ENCODE peak calls at places on chromosomes 1 and 21, in four cellular contexts. One of them, this sample, is unnamed.

GRCh38 chr1:54353959-54354358 is 52.2 kb downstream of the SSBP3 start:
- DNase-seq in H1: no peak
- DNase-seq in H9: no peak
- DNase-seq in mesenchymal stem cell: no peak
- DNase-seq in this sample: no peak

GRCh38 chr1:35753626-35754260 is 16.0 kb downstream of the CLSPN start:
- DNase-seq in mesenchymal stem cell: no peak
- DNase-seq in H1: no peak
- DNase-seq in H9: no peak
- DNase-seq in this sample: no peak

GRCh38 chr1:13535227-13535626 is 21.4 kb upstream of the LRRC38 start:
- DNase-seq in H9: no peak
- DNase-seq in mesenchymal stem cell: no peak
- DNase-seq in H1: no peak
- DNase-seq in this sample: no peak

GRCh38 chr1:208093754-208094719 is 150.1 kb downstream of the PLXNA2 start:
- DNase-seq in H9: peak; percentile 85
- DNase-seq in H1: peak; percentile 90
- DNase-seq in mesenchymal stem cell: peak; percentile 82
- DNase-seq in this sample: peak; percentile 67

GRCh38 chr1:20449736-20450311 is 36.2 kb downstream of the CAMK2N1 start:
- DNase-seq in mesenchymal stem cell: no peak
- DNase-seq in H1: no peak
- DNase-seq in H9: no peak
- DNase-seq in this sample: no peak

GRCh38 chr1:236480758-236481436 is 42.9 kb upstream of the LGALS8 start:
- DNase-seq in H1: no peak
- DNase-seq in H9: no peak
- DNase-seq in mesenchymal stem cell: no peak
- DNase-seq in this sample: no peak

GRCh38 chr1:203796223-203796747 is 862 bp downstream of the ZBED6 start:
- DNase-seq in H9: peak; percentile 43
- DNase-seq in H1: no peak
- DNase-seq in mesenchymal stem cell: peak; percentile 66
- DNase-seq in this sample: no peak

GRCh38 chr1:184193451-184193850 is 141.9 kb downstream of the TSEN15 start:
- DNase-seq in H9: no peak
- DNase-seq in mesenchymal stem cell: no peak
- DNase-seq in H1: no peak
- DNase-seq in this sample: no peak

GRCh38 chr1:54549181-54549924 is 1.3 kb downstream of the ACOT11 start:
- DNase-seq in H1: no peak
- DNase-seq in H9: no peak
- DNase-seq in mesenchymal stem cell: no peak
- DNase-seq in this sample: no peak

GRCh38 chr1:83554174-83554573 is 444.8 kb downstream of the TTLL7 start:
- DNase-seq in mesenchymal stem cell: peak; percentile 10
- DNase-seq in H9: peak; percentile 45
- DNase-seq in H1: no peak
- DNase-seq in this sample: no peak

GRCh38 chr1:64387382-64388066 is 82.4 kb upstream of the CACHD1 start:
- DNase-seq in H9: no peak
- DNase-seq in H1: no peak
- DNase-seq in mesenchymal stem cell: no peak
- DNase-seq in this sample: no peak

GRCh38 chr1:66251521-66251920 is 282.4 kb upstream of the SGIP1 start:
- DNase-seq in H9: peak; percentile 45
- DNase-seq in mesenchymal stem cell: peak; percentile 29
- DNase-seq in H1: no peak
- DNase-seq in this sample: no peak

GRCh38 chr1:247475793-247476192 is 17.9 kb upstream of the OR2B11 start:
- DNase-seq in mesenchymal stem cell: no peak
- DNase-seq in H1: no peak
- DNase-seq in H9: no peak
- DNase-seq in this sample: no peak

GRCh38 chr1:159141584-159142518 is 29.6 kb upstream of the CADM3 start:
- DNase-seq in H9: peak; percentile 40
- DNase-seq in H1: peak; percentile 58
- DNase-seq in mesenchymal stem cell: no peak
- DNase-seq in this sample: peak; percentile 78

GRCh38 chr1:226586650-226587443 is 38.3 kb downstream of the STUM start:
- DNase-seq in H9: no peak
- DNase-seq in H1: no peak
- DNase-seq in mesenchymal stem cell: no peak
- DNase-seq in this sample: no peak

GRCh38 chr21:36065497-36066036 is 4.3 kb upstream of the CBR1 start:
- DNase-seq in H9: no peak
- DNase-seq in mesenchymal stem cell: peak; percentile 58
- DNase-seq in H1: no peak
- DNase-seq in this sample: no peak

GRCh38 chr1:206926286-206926685 is 4.5 kb upstream of the FCMR start:
- DNase-seq in H1: no peak
- DNase-seq in mesenchymal stem cell: no peak
- DNase-seq in H9: no peak
- DNase-seq in this sample: no peak

GRCh38 chr1:228546541-228547463 is 59.6 kb downstream of the RNF187 start:
- DNase-seq in H9: no peak
- DNase-seq in mesenchymal stem cell: no peak
- DNase-seq in H1: no peak
- DNase-seq in this sample: no peak

GRCh38 chr1:247281001-247281574 is 25.2 kb downstream of the VN1R5 start:
- DNase-seq in H1: no peak
- DNase-seq in mesenchymal stem cell: no peak
- DNase-seq in H9: no peak
- DNase-seq in this sample: no peak

GRCh38 chr1:211267204-211267857 is 8.2 kb downstream of the RCOR3 start:
- DNase-seq in H9: no peak
- DNase-seq in H1: no peak
- DNase-seq in mesenchymal stem cell: no peak
- DNase-seq in this sample: no peak

GRCh38 chr1:99943238-99943794 is 26.5 kb upstream of the SLC35A3 start:
- DNase-seq in H9: no peak
- DNase-seq in H1: no peak
- DNase-seq in mesenchymal stem cell: peak; percentile 28
- DNase-seq in this sample: no peak

DNA sequence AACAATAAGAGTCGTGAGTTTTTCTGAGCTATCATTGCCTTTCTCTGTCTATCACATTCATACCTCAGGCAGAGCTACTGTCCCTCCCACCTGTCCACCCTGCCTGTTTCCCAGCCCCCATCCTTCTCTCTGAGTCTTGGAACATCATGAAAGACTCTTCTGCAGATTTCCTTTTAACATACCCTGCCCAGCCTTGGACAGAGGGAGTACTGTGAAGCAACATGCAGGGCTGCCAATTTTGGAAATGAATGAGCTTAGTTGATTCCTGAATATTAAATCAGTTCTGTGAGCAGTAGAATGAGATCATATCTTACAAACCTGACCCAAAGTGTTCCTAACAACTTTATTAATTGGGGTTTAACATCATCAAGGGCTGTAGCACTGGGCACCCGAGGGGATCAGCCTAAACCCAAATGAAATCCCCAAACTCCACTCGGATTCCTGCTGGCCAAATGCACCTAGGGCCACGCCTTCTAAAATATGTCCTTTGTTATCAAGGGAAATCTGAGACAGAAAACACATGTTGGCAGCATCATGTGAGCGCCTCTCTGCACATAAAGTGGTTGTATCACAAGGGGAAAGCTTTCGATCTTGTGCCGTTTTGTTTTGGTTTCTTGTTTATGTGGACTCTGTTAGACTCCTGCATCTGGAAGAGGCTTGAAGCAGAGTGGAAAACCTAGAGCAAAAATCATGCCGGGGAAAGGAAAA is 357.6 kb downstream of the KIF26B start:
- DNase-seq in H1: no peak
- DNase-seq in H9: no peak
- DNase-seq in mesenchymal stem cell: peak; percentile 17
- DNase-seq in this sample: no peak
- H2AFZ ChIP-seq in H1: peak overlapping the region; percentile 17
- H2AFZ ChIP-seq in H9: no peak overlapping the region
- H2AFZ ChIP-seq in mesenchymal stem cell: no peak overlapping the region
- H2AFZ ChIP-seq in this sample: no peak overlapping the region

GRCh38 chr1:167808104-167808503 is 86.3 kb downstream of the MPZL1 start:
- DNase-seq in mesenchymal stem cell: no peak
- DNase-seq in H9: no peak
- DNase-seq in H1: no peak
- DNase-seq in this sample: no peak
- H2BK15ac ChIP-seq in mesenchymal stem cell: no peak overlapping the region
- H2BK15ac ChIP-seq in H9: no peak overlapping the region
- H2BK15ac ChIP-seq in H1: no peak overlapping the region
- H2BK15ac ChIP-seq in this sample: no peak overlapping the region

GRCh38 chr1:235426143-235426542 is 58.9 kb downstream of the TBCE start:
- DNase-seq in H9: no peak
- DNase-seq in H1: no peak
- DNase-seq in mesenchymal stem cell: no peak
- DNase-seq in this sample: no peak

GRCh38 chr1:235423214-235423652 is 56.0 kb downstream of the TBCE start:
- DNase-seq in H1: no peak
- DNase-seq in mesenchymal stem cell: no peak
- DNase-seq in H9: no peak
- DNase-seq in this sample: no peak

GRCh38 chr1:235426680-235427079 is 59.5 kb downstream of the TBCE start:
- DNase-seq in mesenchymal stem cell: no peak
- DNase-seq in H1: no peak
- DNase-seq in H9: no peak
- DNase-seq in this sample: no peak

GRCh38 chr1:235424092-235424491 is 56.9 kb downstream of the TBCE start:
- DNase-seq in H1: no peak
- DNase-seq in mesenchymal stem cell: no peak
- DNase-seq in H9: no peak
- DNase-seq in this sample: no peak

GRCh38 chr1:235425357-235425756 is 58.1 kb downstream of the TBCE start:
- DNase-seq in mesenchymal stem cell: no peak
- DNase-seq in H9: no peak
- DNase-seq in H1: no peak
- DNase-seq in this sample: no peak
- H2BK120ac ChIP-seq in mesenchymal stem cell: no peak overlapping the region
- H2BK120ac ChIP-seq in H9: no peak overlapping the region
- H2BK120ac ChIP-seq in H1: no peak overlapping the region
- H2BK120ac ChIP-seq in this sample: no peak overlapping the region

GRCh38 chr1:164768045-164768402 is 209.0 kb downstream of the PBX1 start:
- DNase-seq in H9: no peak
- DNase-seq in H1: no peak
- DNase-seq in mesenchymal stem cell: peak; percentile 45
- DNase-seq in this sample: no peak
- H2AFZ ChIP-seq in H9: no peak overlapping the region
- H2AFZ ChIP-seq in H1: no peak overlapping the region
- H2AFZ ChIP-seq in mesenchymal stem cell: no peak overlapping the region
- H2AFZ ChIP-seq in this sample: no peak overlapping the region

DNA sequence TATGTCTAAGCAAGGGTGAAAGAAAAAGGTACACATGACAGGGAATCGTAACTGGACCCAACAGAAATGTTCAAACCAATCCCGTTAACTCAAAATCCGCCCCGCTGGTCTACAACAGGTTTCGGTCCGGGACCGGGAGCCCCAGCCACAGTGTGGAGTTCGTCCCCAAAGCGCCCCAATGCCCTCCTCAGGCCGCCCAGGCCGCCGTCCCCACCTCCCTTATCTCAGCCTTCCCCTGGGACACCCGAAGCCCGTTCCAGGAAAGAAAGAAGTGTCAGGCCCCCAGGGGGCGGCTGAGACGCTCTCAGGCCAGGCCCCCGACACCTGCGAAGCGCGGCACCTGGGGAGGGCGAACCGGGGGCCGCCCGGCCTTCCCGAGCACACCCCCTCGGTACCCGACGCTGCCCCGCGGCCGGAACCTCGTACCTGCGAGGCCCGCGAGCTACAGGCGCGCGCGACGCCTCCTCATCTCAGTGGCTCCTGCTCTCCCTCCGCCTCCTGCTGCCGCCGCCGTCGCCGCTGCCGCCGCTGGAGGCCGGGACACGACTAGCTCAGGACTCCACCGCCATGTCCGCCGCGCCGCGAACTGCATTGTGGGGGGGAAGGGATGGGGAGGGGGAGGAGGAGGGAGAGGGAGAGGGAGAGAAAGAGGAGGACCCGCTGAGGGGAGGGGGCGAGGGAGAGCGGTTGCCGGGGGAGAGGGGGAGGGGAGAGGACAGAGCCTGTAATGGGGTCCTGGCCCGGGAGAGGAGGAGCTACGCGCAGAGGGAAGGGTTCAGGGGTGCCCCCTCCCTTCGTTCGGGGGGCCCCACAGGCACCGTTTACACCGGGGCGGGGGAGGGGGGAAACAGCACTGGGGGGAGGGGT is at the start of gene TUT4:
- DNase-seq in H9: peak; percentile 95
- DNase-seq in mesenchymal stem cell: peak; percentile 85
- DNase-seq in H1: peak; percentile 84
- DNase-seq in this sample: peak; percentile 95
- H2BK15ac ChIP-seq in H9: peak within 1 kb of the TSS; percentile 57
- H2BK15ac ChIP-seq in mesenchymal stem cell: peak within 1 kb of the TSS; percentile 95
- H2BK15ac ChIP-seq in H1: peak within 1 kb of the TSS; percentile 65
- H2BK15ac ChIP-seq in this sample: peak within 1 kb of the TSS; percentile 80

DNA sequence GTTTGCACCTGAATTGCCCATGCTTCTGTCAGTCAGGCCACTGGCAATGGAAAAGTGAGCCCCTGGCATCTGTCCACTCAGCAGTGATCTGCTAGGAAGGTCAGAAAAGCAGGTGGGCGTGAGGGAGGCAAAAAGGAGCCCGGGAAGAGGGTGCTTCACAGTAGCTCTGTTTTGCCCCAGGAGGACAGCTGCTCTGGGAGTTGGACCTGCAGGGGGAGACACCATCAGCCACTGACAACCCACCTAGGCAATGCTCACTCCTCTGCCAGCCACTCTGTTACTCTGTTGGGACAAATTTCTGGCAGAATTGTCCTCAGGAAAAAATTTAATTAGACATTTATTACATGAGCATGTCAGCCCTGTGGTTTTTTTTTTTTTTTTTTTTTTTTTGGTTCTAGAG is 146.4 kb downstream of the LRIG2 start:
- DNase-seq in mesenchymal stem cell: no peak
- DNase-seq in H1: no peak
- DNase-seq in H9: peak; percentile 65
- DNase-seq in this sample: no peak
- H2BK120ac ChIP-seq in mesenchymal stem cell: no peak overlapping the region
- H2BK120ac ChIP-seq in H1: no peak overlapping the region
- H2BK120ac ChIP-seq in H9: no peak overlapping the region
- H2BK120ac ChIP-seq in this sample: no peak overlapping the region

GRCh38 chr1:218646288-218646687 is 301.2 kb downstream of the TGFB2 start:
- DNase-seq in H1: no peak
- DNase-seq in mesenchymal stem cell: no peak
- DNase-seq in H9: no peak
- DNase-seq in this sample: no peak
- H2AFZ ChIP-seq in H1: no peak overlapping the region
- H2AFZ ChIP-seq in mesenchymal stem cell: no peak overlapping the region
- H2AFZ ChIP-seq in H9: no peak overlapping the region
- H2AFZ ChIP-seq in this sample: no peak overlapping the region

This sample was measured in neuronal stem cell.